ENCODE peak calls at places on chromosomes 6 and 20, in five cellular contexts. One of them, this sample, is unnamed.

GRCh38 chr20:34300809-34301586 is 2.2 kb downstream of the AHCY start:
- DNase-seq in dorsolateral prefrontal cortex: no peak
- DNase-seq in NCI-H460: no peak
- DNase-seq in stimulated activated CD4-positive, alpha-beta T cell treated with anti-CD3 and anti-CD28 coated beads, Interleukin-12 subunit alpha, Interleukin-12 subunit beta, amount 100 ng/mL, for 4 hours: no peak
- DNase-seq in activated CD4-positive, alpha-beta T cell treated with anti-CD3 and anti-CD28 coated beads, Interleukin-2, amount 10 ng/mL, durations not matched to agents 7 days and 5 days: no peak
- DNase-seq in this sample: no peak

GRCh38 chr20:10541668-10542411 is 106.7 kb downstream of the SLX4IP start:
- DNase-seq in dorsolateral prefrontal cortex: no peak
- DNase-seq in NCI-H460: no peak
- DNase-seq in stimulated activated CD4-positive, alpha-beta T cell treated with anti-CD3 and anti-CD28 coated beads, Interleukin-12 subunit alpha, Interleukin-12 subunit beta, amount 100 ng/mL, for 4 hours: no peak
- DNase-seq in activated CD4-positive, alpha-beta T cell treated with anti-CD3 and anti-CD28 coated beads, Interleukin-2, amount 10 ng/mL, durations not matched to agents 7 days and 5 days: no peak
- DNase-seq in this sample: no peak

GRCh38 chr6:134707342-134707982 is 242.4 kb downstream of the ALDH8A1 start:
- DNase-seq in dorsolateral prefrontal cortex: no peak
- DNase-seq in NCI-H460: no peak
- DNase-seq in stimulated activated CD4-positive, alpha-beta T cell treated with anti-CD3 and anti-CD28 coated beads, Interleukin-12 subunit alpha, Interleukin-12 subunit beta, amount 100 ng/mL, for 4 hours: no peak
- DNase-seq in activated CD4-positive, alpha-beta T cell treated with anti-CD3 and anti-CD28 coated beads, Interleukin-2, amount 10 ng/mL, durations not matched to agents 7 days and 5 days: no peak
- DNase-seq in this sample: no peak

GRCh38 chr6:42409582-42409981 is 42.1 kb downstream of the TRERF1 start:
- DNase-seq in dorsolateral prefrontal cortex: no peak
- DNase-seq in NCI-H460: no peak
- DNase-seq in stimulated activated CD4-positive, alpha-beta T cell treated with anti-CD3 and anti-CD28 coated beads, Interleukin-12 subunit alpha, Interleukin-12 subunit beta, amount 100 ng/mL, for 4 hours: no peak
- DNase-seq in activated CD4-positive, alpha-beta T cell treated with anti-CD3 and anti-CD28 coated beads, Interleukin-2, amount 10 ng/mL, durations not matched to agents 7 days and 5 days: no peak
- DNase-seq in this sample: no peak

GRCh38 chr6:159121387-159121955 is 47.7 kb upstream of the FNDC1 start:
- DNase-seq in dorsolateral prefrontal cortex: no peak
- DNase-seq in NCI-H460: no peak
- DNase-seq in stimulated activated CD4-positive, alpha-beta T cell treated with anti-CD3 and anti-CD28 coated beads, Interleukin-12 subunit alpha, Interleukin-12 subunit beta, amount 100 ng/mL, for 4 hours: no peak
- DNase-seq in activated CD4-positive, alpha-beta T cell treated with anti-CD3 and anti-CD28 coated beads, Interleukin-2, amount 10 ng/mL, durations not matched to agents 7 days and 5 days: no peak
- DNase-seq in this sample: no peak

GRCh38 chr6:170294813-170295518 is 4.1 kb upstream of the DLL1 start:
- DNase-seq in dorsolateral prefrontal cortex: no peak
- DNase-seq in NCI-H460: no peak
- DNase-seq in stimulated activated CD4-positive, alpha-beta T cell treated with anti-CD3 and anti-CD28 coated beads, Interleukin-12 subunit alpha, Interleukin-12 subunit beta, amount 100 ng/mL, for 4 hours: no peak
- DNase-seq in activated CD4-positive, alpha-beta T cell treated with anti-CD3 and anti-CD28 coated beads, Interleukin-2, amount 10 ng/mL, durations not matched to agents 7 days and 5 days: no peak
- DNase-seq in this sample: no peak

GRCh38 chr6:7604003-7604402 is 14.0 kb downstream of the SNRNP48 start:
- DNase-seq in dorsolateral prefrontal cortex: no peak
- DNase-seq in NCI-H460: no peak
- DNase-seq in stimulated activated CD4-positive, alpha-beta T cell treated with anti-CD3 and anti-CD28 coated beads, Interleukin-12 subunit alpha, Interleukin-12 subunit beta, amount 100 ng/mL, for 4 hours: no peak
- DNase-seq in activated CD4-positive, alpha-beta T cell treated with anti-CD3 and anti-CD28 coated beads, Interleukin-2, amount 10 ng/mL, durations not matched to agents 7 days and 5 days: no peak
- DNase-seq in this sample: no peak

GRCh38 chr20:48574383-48574782 is 253.4 kb downstream of the PREX1 start:
- DNase-seq in dorsolateral prefrontal cortex: no peak
- DNase-seq in NCI-H460: no peak
- DNase-seq in stimulated activated CD4-positive, alpha-beta T cell treated with anti-CD3 and anti-CD28 coated beads, Interleukin-12 subunit alpha, Interleukin-12 subunit beta, amount 100 ng/mL, for 4 hours: no peak
- DNase-seq in activated CD4-positive, alpha-beta T cell treated with anti-CD3 and anti-CD28 coated beads, Interleukin-2, amount 10 ng/mL, durations not matched to agents 7 days and 5 days: no peak
- DNase-seq in this sample: no peak

GRCh38 chr20:34524426-34524825 is 8.2 kb downstream of the DYNLRB1 start:
- DNase-seq in dorsolateral prefrontal cortex: no peak
- DNase-seq in NCI-H460: no peak
- DNase-seq in stimulated activated CD4-positive, alpha-beta T cell treated with anti-CD3 and anti-CD28 coated beads, Interleukin-12 subunit alpha, Interleukin-12 subunit beta, amount 100 ng/mL, for 4 hours: no peak
- DNase-seq in activated CD4-positive, alpha-beta T cell treated with anti-CD3 and anti-CD28 coated beads, Interleukin-2, amount 10 ng/mL, durations not matched to agents 7 days and 5 days: no peak
- DNase-seq in this sample: no peak

GRCh38 chr6:145722190-145722589 is 13.1 kb downstream of the EPM2A start:
- DNase-seq in dorsolateral prefrontal cortex: no peak
- DNase-seq in NCI-H460: no peak
- DNase-seq in stimulated activated CD4-positive, alpha-beta T cell treated with anti-CD3 and anti-CD28 coated beads, Interleukin-12 subunit alpha, Interleukin-12 subunit beta, amount 100 ng/mL, for 4 hours: no peak
- DNase-seq in activated CD4-positive, alpha-beta T cell treated with anti-CD3 and anti-CD28 coated beads, Interleukin-2, amount 10 ng/mL, durations not matched to agents 7 days and 5 days: no peak
- DNase-seq in this sample: no peak

GRCh38 chr6:148530394-148530923 is 187.8 kb downstream of the SASH1 start:
- DNase-seq in dorsolateral prefrontal cortex: no peak
- DNase-seq in NCI-H460: peak
- DNase-seq in stimulated activated CD4-positive, alpha-beta T cell treated with anti-CD3 and anti-CD28 coated beads, Interleukin-12 subunit alpha, Interleukin-12 subunit beta, amount 100 ng/mL, for 4 hours: no peak
- DNase-seq in activated CD4-positive, alpha-beta T cell treated with anti-CD3 and anti-CD28 coated beads, Interleukin-2, amount 10 ng/mL, durations not matched to agents 7 days and 5 days: no peak
- DNase-seq in this sample: no peak

GRCh38 chr6:46993846-46994245 is 48.3 kb downstream of the ADGRF1 start:
- DNase-seq in dorsolateral prefrontal cortex: no peak
- DNase-seq in NCI-H460: no peak
- DNase-seq in stimulated activated CD4-positive, alpha-beta T cell treated with anti-CD3 and anti-CD28 coated beads, Interleukin-12 subunit alpha, Interleukin-12 subunit beta, amount 100 ng/mL, for 4 hours: no peak
- DNase-seq in activated CD4-positive, alpha-beta T cell treated with anti-CD3 and anti-CD28 coated beads, Interleukin-2, amount 10 ng/mL, durations not matched to agents 7 days and 5 days: no peak
- DNase-seq in this sample: no peak

GRCh38 chr20:38217791-38218565 is 42.6 kb downstream of the KIAA1755 start:
- DNase-seq in dorsolateral prefrontal cortex: no peak
- DNase-seq in NCI-H460: peak
- DNase-seq in stimulated activated CD4-positive, alpha-beta T cell treated with anti-CD3 and anti-CD28 coated beads, Interleukin-12 subunit alpha, Interleukin-12 subunit beta, amount 100 ng/mL, for 4 hours: no peak
- DNase-seq in activated CD4-positive, alpha-beta T cell treated with anti-CD3 and anti-CD28 coated beads, Interleukin-2, amount 10 ng/mL, durations not matched to agents 7 days and 5 days: no peak
- DNase-seq in this sample: peak

GRCh38 chr20:23228912-23229311 is 121.7 kb upstream of the NXT1 start:
- DNase-seq in dorsolateral prefrontal cortex: no peak
- DNase-seq in NCI-H460: peak
- DNase-seq in stimulated activated CD4-positive, alpha-beta T cell treated with anti-CD3 and anti-CD28 coated beads, Interleukin-12 subunit alpha, Interleukin-12 subunit beta, amount 100 ng/mL, for 4 hours: no peak
- DNase-seq in activated CD4-positive, alpha-beta T cell treated with anti-CD3 and anti-CD28 coated beads, Interleukin-2, amount 10 ng/mL, durations not matched to agents 7 days and 5 days: no peak
- DNase-seq in this sample: no peak

GRCh38 chr6:115680621-115681020 is 380.1 kb downstream of the FRK start:
- DNase-seq in dorsolateral prefrontal cortex: no peak
- DNase-seq in NCI-H460: no peak
- DNase-seq in stimulated activated CD4-positive, alpha-beta T cell treated with anti-CD3 and anti-CD28 coated beads, Interleukin-12 subunit alpha, Interleukin-12 subunit beta, amount 100 ng/mL, for 4 hours: no peak
- DNase-seq in activated CD4-positive, alpha-beta T cell treated with anti-CD3 and anti-CD28 coated beads, Interleukin-2, amount 10 ng/mL, durations not matched to agents 7 days and 5 days: no peak
- DNase-seq in this sample: no peak

GRCh38 chr6:15385521-15385920 is 139.7 kb downstream of the JARID2 start:
- DNase-seq in dorsolateral prefrontal cortex: no peak
- DNase-seq in NCI-H460: no peak
- DNase-seq in stimulated activated CD4-positive, alpha-beta T cell treated with anti-CD3 and anti-CD28 coated beads, Interleukin-12 subunit alpha, Interleukin-12 subunit beta, amount 100 ng/mL, for 4 hours: no peak
- DNase-seq in activated CD4-positive, alpha-beta T cell treated with anti-CD3 and anti-CD28 coated beads, Interleukin-2, amount 10 ng/mL, durations not matched to agents 7 days and 5 days: no peak
- DNase-seq in this sample: no peak

GRCh38 chr6:157941101-157941863 is 40.4 kb upstream of the SYNJ2 start:
- DNase-seq in dorsolateral prefrontal cortex: peak
- DNase-seq in NCI-H460: no peak
- DNase-seq in stimulated activated CD4-positive, alpha-beta T cell treated with anti-CD3 and anti-CD28 coated beads, Interleukin-12 subunit alpha, Interleukin-12 subunit beta, amount 100 ng/mL, for 4 hours: no peak
- DNase-seq in activated CD4-positive, alpha-beta T cell treated with anti-CD3 and anti-CD28 coated beads, Interleukin-2, amount 10 ng/mL, durations not matched to agents 7 days and 5 days: no peak
- DNase-seq in this sample: no peak

GRCh38 chr20:35866446-35867202 is 87.7 kb downstream of the SCAND1 start:
- DNase-seq in dorsolateral prefrontal cortex: no peak
- DNase-seq in NCI-H460: no peak
- DNase-seq in stimulated activated CD4-positive, alpha-beta T cell treated with anti-CD3 and anti-CD28 coated beads, Interleukin-12 subunit alpha, Interleukin-12 subunit beta, amount 100 ng/mL, for 4 hours: no peak
- DNase-seq in activated CD4-positive, alpha-beta T cell treated with anti-CD3 and anti-CD28 coated beads, Interleukin-2, amount 10 ng/mL, durations not matched to agents 7 days and 5 days: no peak
- DNase-seq in this sample: no peak

GRCh38 chr6:133184798-133185380 is 56.3 kb upstream of the EYA4 start:
- DNase-seq in dorsolateral prefrontal cortex: no peak
- DNase-seq in NCI-H460: no peak
- DNase-seq in stimulated activated CD4-positive, alpha-beta T cell treated with anti-CD3 and anti-CD28 coated beads, Interleukin-12 subunit alpha, Interleukin-12 subunit beta, amount 100 ng/mL, for 4 hours: no peak
- DNase-seq in activated CD4-positive, alpha-beta T cell treated with anti-CD3 and anti-CD28 coated beads, Interleukin-2, amount 10 ng/mL, durations not matched to agents 7 days and 5 days: no peak
- DNase-seq in this sample: no peak

GRCh38 chr20:59498291-59498690 is 106.0 kb upstream of the PHACTR3 start:
- DNase-seq in dorsolateral prefrontal cortex: no peak
- DNase-seq in NCI-H460: no peak
- DNase-seq in stimulated activated CD4-positive, alpha-beta T cell treated with anti-CD3 and anti-CD28 coated beads, Interleukin-12 subunit alpha, Interleukin-12 subunit beta, amount 100 ng/mL, for 4 hours: no peak
- DNase-seq in activated CD4-positive, alpha-beta T cell treated with anti-CD3 and anti-CD28 coated beads, Interleukin-2, amount 10 ng/mL, durations not matched to agents 7 days and 5 days: no peak
- DNase-seq in this sample: no peak

GRCh38 chr6:43860285-43860684 is 90.3 kb downstream of the VEGFA start:
- DNase-seq in dorsolateral prefrontal cortex: no peak
- DNase-seq in NCI-H460: no peak
- DNase-seq in stimulated activated CD4-positive, alpha-beta T cell treated with anti-CD3 and anti-CD28 coated beads, Interleukin-12 subunit alpha, Interleukin-12 subunit beta, amount 100 ng/mL, for 4 hours: no peak
- DNase-seq in activated CD4-positive, alpha-beta T cell treated with anti-CD3 and anti-CD28 coated beads, Interleukin-2, amount 10 ng/mL, durations not matched to agents 7 days and 5 days: no peak
- DNase-seq in this sample: no peak

GRCh38 chr6:100267721-100268123 is 197.0 kb downstream of the SIM1 start:
- DNase-seq in dorsolateral prefrontal cortex: no peak
- DNase-seq in NCI-H460: no peak
- DNase-seq in stimulated activated CD4-positive, alpha-beta T cell treated with anti-CD3 and anti-CD28 coated beads, Interleukin-12 subunit alpha, Interleukin-12 subunit beta, amount 100 ng/mL, for 4 hours: no peak
- DNase-seq in activated CD4-positive, alpha-beta T cell treated with anti-CD3 and anti-CD28 coated beads, Interleukin-2, amount 10 ng/mL, durations not matched to agents 7 days and 5 days: no peak
- DNase-seq in this sample: no peak

GRCh38 chr20:6164421-6165341 is 41.9 kb upstream of the FERMT1 start:
- DNase-seq in dorsolateral prefrontal cortex: no peak
- DNase-seq in NCI-H460: no peak
- DNase-seq in stimulated activated CD4-positive, alpha-beta T cell treated with anti-CD3 and anti-CD28 coated beads, Interleukin-12 subunit alpha, Interleukin-12 subunit beta, amount 100 ng/mL, for 4 hours: no peak
- DNase-seq in activated CD4-positive, alpha-beta T cell treated with anti-CD3 and anti-CD28 coated beads, Interleukin-2, amount 10 ng/mL, durations not matched to agents 7 days and 5 days: no peak
- DNase-seq in this sample: no peak

GRCh38 chr20:24785141-24785924 is 163.7 kb upstream of the CST7 start:
- DNase-seq in dorsolateral prefrontal cortex: peak
- DNase-seq in NCI-H460: no peak
- DNase-seq in stimulated activated CD4-positive, alpha-beta T cell treated with anti-CD3 and anti-CD28 coated beads, Interleukin-12 subunit alpha, Interleukin-12 subunit beta, amount 100 ng/mL, for 4 hours: no peak
- DNase-seq in activated CD4-positive, alpha-beta T cell treated with anti-CD3 and anti-CD28 coated beads, Interleukin-2, amount 10 ng/mL, durations not matched to agents 7 days and 5 days: no peak
- DNase-seq in this sample: peak

GRCh38 chr6:3506751-3507388 is 50.0 kb upstream of the SLC22A23 start:
- DNase-seq in dorsolateral prefrontal cortex: no peak
- DNase-seq in NCI-H460: no peak
- DNase-seq in stimulated activated CD4-positive, alpha-beta T cell treated with anti-CD3 and anti-CD28 coated beads, Interleukin-12 subunit alpha, Interleukin-12 subunit beta, amount 100 ng/mL, for 4 hours: no peak
- DNase-seq in activated CD4-positive, alpha-beta T cell treated with anti-CD3 and anti-CD28 coated beads, Interleukin-2, amount 10 ng/mL, durations not matched to agents 7 days and 5 days: no peak
- DNase-seq in this sample: no peak

GRCh38 chr20:57410398-57411323 is 19.5 kb downstream of the RBM38 start:
- DNase-seq in dorsolateral prefrontal cortex: no peak
- DNase-seq in NCI-H460: no peak
- DNase-seq in stimulated activated CD4-positive, alpha-beta T cell treated with anti-CD3 and anti-CD28 coated beads, Interleukin-12 subunit alpha, Interleukin-12 subunit beta, amount 100 ng/mL, for 4 hours: no peak
- DNase-seq in activated CD4-positive, alpha-beta T cell treated with anti-CD3 and anti-CD28 coated beads, Interleukin-2, amount 10 ng/mL, durations not matched to agents 7 days and 5 days: no peak
- DNase-seq in this sample: no peak

GRCh38 chr20:40463171-40463570 is 225.9 kb downstream of the MAFB start:
- DNase-seq in dorsolateral prefrontal cortex: no peak
- DNase-seq in NCI-H460: no peak
- DNase-seq in stimulated activated CD4-positive, alpha-beta T cell treated with anti-CD3 and anti-CD28 coated beads, Interleukin-12 subunit alpha, Interleukin-12 subunit beta, amount 100 ng/mL, for 4 hours: no peak
- DNase-seq in activated CD4-positive, alpha-beta T cell treated with anti-CD3 and anti-CD28 coated beads, Interleukin-2, amount 10 ng/mL, durations not matched to agents 7 days and 5 days: no peak
- DNase-seq in this sample: no peak

GRCh38 chr20:50274570-50275430 is 84.2 kb downstream of the CEBPB start:
- DNase-seq in dorsolateral prefrontal cortex: peak
- DNase-seq in NCI-H460: no peak
- DNase-seq in stimulated activated CD4-positive, alpha-beta T cell treated with anti-CD3 and anti-CD28 coated beads, Interleukin-12 subunit alpha, Interleukin-12 subunit beta, amount 100 ng/mL, for 4 hours: no peak
- DNase-seq in activated CD4-positive, alpha-beta T cell treated with anti-CD3 and anti-CD28 coated beads, Interleukin-2, amount 10 ng/mL, durations not matched to agents 7 days and 5 days: no peak
- DNase-seq in this sample: no peak

GRCh38 chr6:45896783-45897441 is 118.7 kb downstream of the CLIC5 start:
- DNase-seq in dorsolateral prefrontal cortex: no peak
- DNase-seq in NCI-H460: no peak
- DNase-seq in stimulated activated CD4-positive, alpha-beta T cell treated with anti-CD3 and anti-CD28 coated beads, Interleukin-12 subunit alpha, Interleukin-12 subunit beta, amount 100 ng/mL, for 4 hours: no peak
- DNase-seq in activated CD4-positive, alpha-beta T cell treated with anti-CD3 and anti-CD28 coated beads, Interleukin-2, amount 10 ng/mL, durations not matched to agents 7 days and 5 days: no peak
- DNase-seq in this sample: no peak

GRCh38 chr6:146289816-146290588 is 253.6 kb upstream of the RAB32 start:
- DNase-seq in dorsolateral prefrontal cortex: no peak
- DNase-seq in NCI-H460: no peak
- DNase-seq in stimulated activated CD4-positive, alpha-beta T cell treated with anti-CD3 and anti-CD28 coated beads, Interleukin-12 subunit alpha, Interleukin-12 subunit beta, amount 100 ng/mL, for 4 hours: no peak
- DNase-seq in activated CD4-positive, alpha-beta T cell treated with anti-CD3 and anti-CD28 coated beads, Interleukin-2, amount 10 ng/mL, durations not matched to agents 7 days and 5 days: no peak
- DNase-seq in this sample: no peak

GRCh38 chr6:113693866-113694265 is 163.3 kb upstream of the MARCKS start:
- DNase-seq in dorsolateral prefrontal cortex: no peak
- DNase-seq in NCI-H460: no peak
- DNase-seq in stimulated activated CD4-positive, alpha-beta T cell treated with anti-CD3 and anti-CD28 coated beads, Interleukin-12 subunit alpha, Interleukin-12 subunit beta, amount 100 ng/mL, for 4 hours: no peak
- DNase-seq in activated CD4-positive, alpha-beta T cell treated with anti-CD3 and anti-CD28 coated beads, Interleukin-2, amount 10 ng/mL, durations not matched to agents 7 days and 5 days: no peak
- DNase-seq in this sample: no peak

GRCh38 chr6:69866351-69867074 is at the start of gene COL19A1:
- DNase-seq in dorsolateral prefrontal cortex: peak
- DNase-seq in NCI-H460: no peak
- DNase-seq in stimulated activated CD4-positive, alpha-beta T cell treated with anti-CD3 and anti-CD28 coated beads, Interleukin-12 subunit alpha, Interleukin-12 subunit beta, amount 100 ng/mL, for 4 hours: peak
- DNase-seq in activated CD4-positive, alpha-beta T cell treated with anti-CD3 and anti-CD28 coated beads, Interleukin-2, amount 10 ng/mL, durations not matched to agents 7 days and 5 days: peak
- DNase-seq in this sample: no peak